ENCODE peak calls at places on chromosomes 3 and 15, in ten cellular contexts. One of them, this sample, is unnamed.

GRCh38 chr3:180295811-180296210 is 259.1 kb upstream of the PEX5L start:
- DNase-seq in amygdala: no peak
- DNase-seq in EH: no peak
- DNase-seq in stimulated activated CD4-positive, alpha-beta T cell treated with anti-CD3 and anti-CD28 coated beads, Interleukin-1b, Interleukin-23, amount 100 ng/mL, for 1 hour: no peak
- DNase-seq in SHP77: no peak
- DNase-seq in EL: no peak
- DNase-seq in AG20443: no peak
- DNase-seq in left ventricle myocardium inferior: no peak
- DNase-seq in non-pigmented ciliary epithelial cell: no peak
- DNase-seq in T-helper 9 cell: no peak
- DNase-seq in this sample: no peak

GRCh38 chr3:175392653-175393052 is 533.5 kb downstream of the NAALADL2 start:
- DNase-seq in EL: peak
- DNase-seq in stimulated activated CD4-positive, alpha-beta T cell treated with anti-CD3 and anti-CD28 coated beads, Interleukin-1b, Interleukin-23, amount 100 ng/mL, for 1 hour: no peak
- DNase-seq in EH: peak
- DNase-seq in left ventricle myocardium inferior: no peak
- DNase-seq in SHP77: no peak
- DNase-seq in AG20443: peak
- DNase-seq in amygdala: no peak
- DNase-seq in T-helper 9 cell: no peak
- DNase-seq in non-pigmented ciliary epithelial cell: peak
- DNase-seq in this sample: peak

GRCh38 chr15:48541659-48542334 is 103.7 kb downstream of the FBN1 start:
- DNase-seq in stimulated activated CD4-positive, alpha-beta T cell treated with anti-CD3 and anti-CD28 coated beads, Interleukin-1b, Interleukin-23, amount 100 ng/mL, for 1 hour: no peak
- DNase-seq in SHP77: no peak
- DNase-seq in EL: peak
- DNase-seq in T-helper 9 cell: no peak
- DNase-seq in AG20443: peak
- DNase-seq in left ventricle myocardium inferior: no peak
- DNase-seq in amygdala: no peak
- DNase-seq in EH: peak
- DNase-seq in non-pigmented ciliary epithelial cell: peak
- DNase-seq in this sample: peak

GRCh38 chr15:73633991-73634495 is 854 bp upstream of the NPTN start:
- DNase-seq in stimulated activated CD4-positive, alpha-beta T cell treated with anti-CD3 and anti-CD28 coated beads, Interleukin-1b, Interleukin-23, amount 100 ng/mL, for 1 hour: no peak
- DNase-seq in EH: peak
- DNase-seq in left ventricle myocardium inferior: no peak
- DNase-seq in AG20443: peak
- DNase-seq in T-helper 9 cell: no peak
- DNase-seq in non-pigmented ciliary epithelial cell: peak
- DNase-seq in SHP77: no peak
- DNase-seq in amygdala: no peak
- DNase-seq in EL: peak
- DNase-seq in this sample: peak

GRCh38 chr3:63909431-63909830 is 2.8 kb downstream of the SCAANT1 start:
- DNase-seq in EL: peak
- DNase-seq in non-pigmented ciliary epithelial cell: no peak
- DNase-seq in left ventricle myocardium inferior: no peak
- DNase-seq in stimulated activated CD4-positive, alpha-beta T cell treated with anti-CD3 and anti-CD28 coated beads, Interleukin-1b, Interleukin-23, amount 100 ng/mL, for 1 hour: no peak
- DNase-seq in AG20443: no peak
- DNase-seq in EH: peak
- DNase-seq in SHP77: no peak
- DNase-seq in amygdala: no peak
- DNase-seq in T-helper 9 cell: no peak
- DNase-seq in this sample: no peak

GRCh38 chr3:56055616-56056350 is 412.5 kb downstream of the ERC2 start:
- DNase-seq in amygdala: no peak
- DNase-seq in left ventricle myocardium inferior: no peak
- DNase-seq in T-helper 9 cell: no peak
- DNase-seq in EH: no peak
- DNase-seq in AG20443: no peak
- DNase-seq in EL: no peak
- DNase-seq in non-pigmented ciliary epithelial cell: no peak
- DNase-seq in stimulated activated CD4-positive, alpha-beta T cell treated with anti-CD3 and anti-CD28 coated beads, Interleukin-1b, Interleukin-23, amount 100 ng/mL, for 1 hour: no peak
- DNase-seq in SHP77: no peak
- DNase-seq in this sample: no peak

GRCh38 chr15:31083394-31083790 is 18.1 kb downstream of the TRPM1 start:
- DNase-seq in non-pigmented ciliary epithelial cell: no peak
- DNase-seq in T-helper 9 cell: no peak
- DNase-seq in amygdala: no peak
- DNase-seq in EL: peak
- DNase-seq in AG20443: no peak
- DNase-seq in left ventricle myocardium inferior: no peak
- DNase-seq in EH: peak
- DNase-seq in stimulated activated CD4-positive, alpha-beta T cell treated with anti-CD3 and anti-CD28 coated beads, Interleukin-1b, Interleukin-23, amount 100 ng/mL, for 1 hour: no peak
- DNase-seq in SHP77: peak
- DNase-seq in this sample: no peak

GRCh38 chr3:141992512-141992911 is 116.1 kb downstream of the ATP1B3 start:
- DNase-seq in SHP77: no peak
- DNase-seq in EL: no peak
- DNase-seq in T-helper 9 cell: no peak
- DNase-seq in AG20443: no peak
- DNase-seq in left ventricle myocardium inferior: no peak
- DNase-seq in amygdala: no peak
- DNase-seq in stimulated activated CD4-positive, alpha-beta T cell treated with anti-CD3 and anti-CD28 coated beads, Interleukin-1b, Interleukin-23, amount 100 ng/mL, for 1 hour: no peak
- DNase-seq in EH: no peak
- DNase-seq in non-pigmented ciliary epithelial cell: no peak
- DNase-seq in this sample: no peak

GRCh38 chr3:39136533-39137434 is 16.6 kb downstream of the CSRNP1 start:
- DNase-seq in amygdala: no peak
- DNase-seq in left ventricle myocardium inferior: no peak
- DNase-seq in non-pigmented ciliary epithelial cell: no peak
- DNase-seq in SHP77: no peak
- DNase-seq in stimulated activated CD4-positive, alpha-beta T cell treated with anti-CD3 and anti-CD28 coated beads, Interleukin-1b, Interleukin-23, amount 100 ng/mL, for 1 hour: no peak
- DNase-seq in AG20443: no peak
- DNase-seq in EL: no peak
- DNase-seq in T-helper 9 cell: no peak
- DNase-seq in EH: no peak
- DNase-seq in this sample: no peak

GRCh38 chr3:4571690-4572334 is 78.7 kb downstream of the ITPR1 start:
- DNase-seq in EL: no peak
- DNase-seq in amygdala: no peak
- DNase-seq in T-helper 9 cell: no peak
- DNase-seq in SHP77: no peak
- DNase-seq in AG20443: no peak
- DNase-seq in left ventricle myocardium inferior: no peak
- DNase-seq in stimulated activated CD4-positive, alpha-beta T cell treated with anti-CD3 and anti-CD28 coated beads, Interleukin-1b, Interleukin-23, amount 100 ng/mL, for 1 hour: no peak
- DNase-seq in EH: no peak
- DNase-seq in non-pigmented ciliary epithelial cell: no peak
- DNase-seq in this sample: no peak

GRCh38 chr3:101854608-101855304 is 5.4 kb downstream of the NFKBIZ start:
- DNase-seq in AG20443: no peak
- DNase-seq in non-pigmented ciliary epithelial cell: no peak
- DNase-seq in T-helper 9 cell: no peak
- DNase-seq in left ventricle myocardium inferior: no peak
- DNase-seq in EL: no peak
- DNase-seq in amygdala: no peak
- DNase-seq in SHP77: no peak
- DNase-seq in EH: peak
- DNase-seq in stimulated activated CD4-positive, alpha-beta T cell treated with anti-CD3 and anti-CD28 coated beads, Interleukin-1b, Interleukin-23, amount 100 ng/mL, for 1 hour: no peak
- DNase-seq in this sample: no peak

GRCh38 chr15:78640840-78641733 is at the start of gene CHRNB4:
- DNase-seq in EH: peak
- DNase-seq in non-pigmented ciliary epithelial cell: no peak
- DNase-seq in T-helper 9 cell: no peak
- DNase-seq in left ventricle myocardium inferior: no peak
- DNase-seq in AG20443: peak
- DNase-seq in EL: no peak
- DNase-seq in amygdala: no peak
- DNase-seq in SHP77: no peak
- DNase-seq in stimulated activated CD4-positive, alpha-beta T cell treated with anti-CD3 and anti-CD28 coated beads, Interleukin-1b, Interleukin-23, amount 100 ng/mL, for 1 hour: no peak
- DNase-seq in this sample: peak

GRCh38 chr3:78734048-78734637 is 1033.7 kb downstream of the ROBO1 start:
- DNase-seq in amygdala: no peak
- DNase-seq in AG20443: peak
- DNase-seq in left ventricle myocardium inferior: no peak
- DNase-seq in non-pigmented ciliary epithelial cell: no peak
- DNase-seq in stimulated activated CD4-positive, alpha-beta T cell treated with anti-CD3 and anti-CD28 coated beads, Interleukin-1b, Interleukin-23, amount 100 ng/mL, for 1 hour: no peak
- DNase-seq in EH: peak
- DNase-seq in T-helper 9 cell: no peak
- DNase-seq in EL: peak
- DNase-seq in SHP77: peak
- DNase-seq in this sample: peak

GRCh38 chr3:52109556-52110380 is 44.5 kb downstream of the POC1A start:
- DNase-seq in T-helper 9 cell: no peak
- DNase-seq in SHP77: no peak
- DNase-seq in stimulated activated CD4-positive, alpha-beta T cell treated with anti-CD3 and anti-CD28 coated beads, Interleukin-1b, Interleukin-23, amount 100 ng/mL, for 1 hour: no peak
- DNase-seq in AG20443: no peak
- DNase-seq in EL: no peak
- DNase-seq in left ventricle myocardium inferior: no peak
- DNase-seq in amygdala: no peak
- DNase-seq in EH: no peak
- DNase-seq in non-pigmented ciliary epithelial cell: no peak
- DNase-seq in this sample: no peak

GRCh38 chr3:31250116-31250813 is 282.5 kb upstream of the STT3B start:
- DNase-seq in EH: peak
- DNase-seq in left ventricle myocardium inferior: no peak
- DNase-seq in T-helper 9 cell: no peak
- DNase-seq in non-pigmented ciliary epithelial cell: no peak
- DNase-seq in stimulated activated CD4-positive, alpha-beta T cell treated with anti-CD3 and anti-CD28 coated beads, Interleukin-1b, Interleukin-23, amount 100 ng/mL, for 1 hour: no peak
- DNase-seq in SHP77: no peak
- DNase-seq in amygdala: no peak
- DNase-seq in EL: peak
- DNase-seq in AG20443: peak
- DNase-seq in this sample: peak

GRCh38 chr15:52362497-52362896 is 66.9 kb upstream of the MYO5C start:
- DNase-seq in SHP77: no peak
- DNase-seq in stimulated activated CD4-positive, alpha-beta T cell treated with anti-CD3 and anti-CD28 coated beads, Interleukin-1b, Interleukin-23, amount 100 ng/mL, for 1 hour: no peak
- DNase-seq in EH: peak
- DNase-seq in EL: peak
- DNase-seq in amygdala: no peak
- DNase-seq in AG20443: peak
- DNase-seq in left ventricle myocardium inferior: no peak
- DNase-seq in non-pigmented ciliary epithelial cell: no peak
- DNase-seq in T-helper 9 cell: no peak
- DNase-seq in this sample: peak

GRCh38 chr3:193416629-193417028 is 38.1 kb upstream of the ATP13A5 start:
- DNase-seq in left ventricle myocardium inferior: no peak
- DNase-seq in AG20443: no peak
- DNase-seq in SHP77: no peak
- DNase-seq in non-pigmented ciliary epithelial cell: no peak
- DNase-seq in amygdala: no peak
- DNase-seq in T-helper 9 cell: no peak
- DNase-seq in EH: no peak
- DNase-seq in stimulated activated CD4-positive, alpha-beta T cell treated with anti-CD3 and anti-CD28 coated beads, Interleukin-1b, Interleukin-23, amount 100 ng/mL, for 1 hour: no peak
- DNase-seq in EL: no peak
- DNase-seq in this sample: no peak

GRCh38 chr3:11080492-11080891 is 73.8 kb upstream of the HRH1 start:
- DNase-seq in left ventricle myocardium inferior: no peak
- DNase-seq in EL: peak
- DNase-seq in T-helper 9 cell: no peak
- DNase-seq in EH: no peak
- DNase-seq in stimulated activated CD4-positive, alpha-beta T cell treated with anti-CD3 and anti-CD28 coated beads, Interleukin-1b, Interleukin-23, amount 100 ng/mL, for 1 hour: no peak
- DNase-seq in AG20443: no peak
- DNase-seq in SHP77: no peak
- DNase-seq in amygdala: no peak
- DNase-seq in non-pigmented ciliary epithelial cell: no peak
- DNase-seq in this sample: no peak

GRCh38 chr3:51394541-51394940 is 3.5 kb downstream of the RBM15B start:
- DNase-seq in EL: no peak
- DNase-seq in stimulated activated CD4-positive, alpha-beta T cell treated with anti-CD3 and anti-CD28 coated beads, Interleukin-1b, Interleukin-23, amount 100 ng/mL, for 1 hour: no peak
- DNase-seq in T-helper 9 cell: no peak
- DNase-seq in SHP77: no peak
- DNase-seq in non-pigmented ciliary epithelial cell: no peak
- DNase-seq in AG20443: no peak
- DNase-seq in amygdala: no peak
- DNase-seq in EH: no peak
- DNase-seq in left ventricle myocardium inferior: no peak
- DNase-seq in this sample: no peak

GRCh38 chr15:38195191-38195901 is 57.3 kb upstream of the SPRED1 start:
- DNase-seq in amygdala: no peak
- DNase-seq in AG20443: peak
- DNase-seq in EL: no peak
- DNase-seq in T-helper 9 cell: no peak
- DNase-seq in non-pigmented ciliary epithelial cell: no peak
- DNase-seq in left ventricle myocardium inferior: no peak
- DNase-seq in SHP77: peak
- DNase-seq in stimulated activated CD4-positive, alpha-beta T cell treated with anti-CD3 and anti-CD28 coated beads, Interleukin-1b, Interleukin-23, amount 100 ng/mL, for 1 hour: no peak
- DNase-seq in EH: no peak
- DNase-seq in this sample: no peak

This sample was measured in GM03348.